ENCODE peak calls at places on chromosomes 3 and 15, in four cellular contexts. One of them, this sample, is unnamed.

GRCh38 chr3:154310840-154311239 is 13.4 kb downstream of the DHX36 start:
- DNase-seq in esophagus muscularis mucosa: no peak
- DNase-seq in left lung: no peak
- DNase-seq in hepatocyte: no peak
- DNase-seq in this sample: no peak

GRCh38 chr3:58383476-58383875 is 50.2 kb downstream of the PDHB start:
- DNase-seq in esophagus muscularis mucosa: no peak
- DNase-seq in left lung: no peak
- DNase-seq in hepatocyte: no peak
- DNase-seq in this sample: no peak

GRCh38 chr15:64800476-64800875 is 25.0 kb downstream of the PIF1 start:
- DNase-seq in esophagus muscularis mucosa: no peak
- DNase-seq in left lung: no peak
- DNase-seq in hepatocyte: no peak
- DNase-seq in this sample: no peak

GRCh38 chr3:156334841-156335545 is 214.6 kb downstream of the KCNAB1 start:
- DNase-seq in esophagus muscularis mucosa: no peak
- DNase-seq in left lung: no peak
- DNase-seq in hepatocyte: peak; percentile 55
- DNase-seq in this sample: no peak

GRCh38 chr15:44289352-44289790 is 852 bp downstream of the GOLM2 start:
- DNase-seq in esophagus muscularis mucosa: no peak
- DNase-seq in left lung: no peak
- DNase-seq in hepatocyte: peak; percentile 10
- DNase-seq in this sample: no peak

GRCh38 chr15:78264304-78265136 is at the start of gene DNAJA4:
- DNase-seq in esophagus muscularis mucosa: no peak
- DNase-seq in left lung: peak; percentile 54
- DNase-seq in hepatocyte: peak; percentile 29
- DNase-seq in this sample: peak; percentile 39

GRCh38 chr3:42118762-42119361 is 27.7 kb downstream of the TRAK1 start:
- DNase-seq in esophagus muscularis mucosa: no peak
- DNase-seq in left lung: no peak
- DNase-seq in hepatocyte: peak; percentile 75
- DNase-seq in this sample: peak; percentile 20

GRCh38 chr3:28290863-28291300 is 49.5 kb downstream of the CMC1 start:
- DNase-seq in esophagus muscularis mucosa: no peak
- DNase-seq in left lung: no peak
- DNase-seq in hepatocyte: no peak
- DNase-seq in this sample: no peak

GRCh38 chr15:67758610-67759300 is 66.6 kb upstream of the SKOR1 start:
- DNase-seq in esophagus muscularis mucosa: no peak
- DNase-seq in left lung: no peak
- DNase-seq in hepatocyte: no peak
- DNase-seq in this sample: no peak

GRCh38 chr3:183653209-183654064 is 18.0 kb downstream of the KLHL24 start:
- DNase-seq in esophagus muscularis mucosa: no peak
- DNase-seq in left lung: no peak
- DNase-seq in hepatocyte: no peak
- DNase-seq in this sample: no peak

GRCh38 chr3:172237121-172237742 is 197.9 kb downstream of the FNDC3B start:
- DNase-seq in esophagus muscularis mucosa: no peak
- DNase-seq in left lung: no peak
- DNase-seq in hepatocyte: no peak
- DNase-seq in this sample: no peak

GRCh38 chr3:114454592-114455251 is 160.9 kb downstream of the TIGIT start:
- DNase-seq in esophagus muscularis mucosa: no peak
- DNase-seq in left lung: no peak
- DNase-seq in hepatocyte: no peak
- DNase-seq in this sample: no peak

GRCh38 chr3:124557433-124558232 is 172.6 kb upstream of the UMPS start:
- DNase-seq in esophagus muscularis mucosa: no peak
- DNase-seq in left lung: no peak
- DNase-seq in hepatocyte: no peak
- DNase-seq in this sample: no peak

GRCh38 chr15:89121414-89121813 is 33.2 kb downstream of the ABHD2 start:
- DNase-seq in esophagus muscularis mucosa: no peak
- DNase-seq in left lung: no peak
- DNase-seq in hepatocyte: peak; percentile 77
- DNase-seq in this sample: no peak

GRCh38 chr15:59491062-59491461 is 53.1 kb downstream of the FAM81A start:
- DNase-seq in esophagus muscularis mucosa: no peak
- DNase-seq in left lung: no peak
- DNase-seq in hepatocyte: no peak
- DNase-seq in this sample: no peak

GRCh38 chr3:110969229-110970211 is 102.1 kb upstream of the NECTIN3 start:
- DNase-seq in esophagus muscularis mucosa: no peak
- DNase-seq in left lung: no peak
- DNase-seq in hepatocyte: peak; percentile 67
- DNase-seq in this sample: no peak

GRCh38 chr3:192851821-192852352 is 65.8 kb downstream of the MB21D2 start:
- DNase-seq in esophagus muscularis mucosa: no peak
- DNase-seq in left lung: peak; percentile 56
- DNase-seq in hepatocyte: peak; percentile 60
- DNase-seq in this sample: no peak

GRCh38 chr3:50676031-50676705 is 1.4 kb downstream of the DOCK3 start:
- DNase-seq in esophagus muscularis mucosa: no peak
- DNase-seq in left lung: no peak
- DNase-seq in hepatocyte: no peak
- DNase-seq in this sample: no peak

GRCh38 chr3:8979262-8979661 is 16.0 kb upstream of the RAD18 start:
- DNase-seq in esophagus muscularis mucosa: peak; percentile 29
- DNase-seq in left lung: no peak
- DNase-seq in hepatocyte: no peak
- DNase-seq in this sample: no peak

GRCh38 chr15:42171122-42171521 is 14.7 kb upstream of the PLA2G4F start:
- DNase-seq in esophagus muscularis mucosa: no peak
- DNase-seq in left lung: no peak
- DNase-seq in hepatocyte: no peak
- DNase-seq in this sample: no peak

GRCh38 chr3:94101860-94102259 is 39.0 kb downstream of the NSUN3 start:
- DNase-seq in esophagus muscularis mucosa: no peak
- DNase-seq in left lung: no peak
- DNase-seq in hepatocyte: no peak
- DNase-seq in this sample: no peak

GRCh38 chr3:58607816-58608215 is 30.6 kb upstream of the FAM107A start:
- DNase-seq in esophagus muscularis mucosa: no peak
- DNase-seq in left lung: no peak
- DNase-seq in hepatocyte: no peak
- DNase-seq in this sample: no peak

GRCh38 chr15:40303576-40303975 is 4.2 kb downstream of the PLCB2 start:
- DNase-seq in esophagus muscularis mucosa: no peak
- DNase-seq in left lung: peak; percentile 10
- DNase-seq in hepatocyte: no peak
- DNase-seq in this sample: no peak

GRCh38 chr3:177229791-177230190 is 32.5 kb upstream of the TBL1XR1 start:
- DNase-seq in esophagus muscularis mucosa: no peak
- DNase-seq in left lung: no peak
- DNase-seq in hepatocyte: no peak
- DNase-seq in this sample: no peak

GRCh38 chr3:23767546-23767945 is 38.2 kb upstream of the UBE2E1 start:
- DNase-seq in esophagus muscularis mucosa: no peak
- DNase-seq in left lung: no peak
- DNase-seq in hepatocyte: no peak
- DNase-seq in this sample: no peak

GRCh38 chr3:3632439-3632838 is 166.8 kb upstream of the LRRN1 start:
- DNase-seq in esophagus muscularis mucosa: no peak
- DNase-seq in left lung: no peak
- DNase-seq in hepatocyte: no peak
- DNase-seq in this sample: no peak

GRCh38 chr15:32933241-32933640 is 215.4 kb downstream of the GREM1 start:
- DNase-seq in esophagus muscularis mucosa: no peak
- DNase-seq in left lung: no peak
- DNase-seq in hepatocyte: no peak
- DNase-seq in this sample: no peak

DNA sequence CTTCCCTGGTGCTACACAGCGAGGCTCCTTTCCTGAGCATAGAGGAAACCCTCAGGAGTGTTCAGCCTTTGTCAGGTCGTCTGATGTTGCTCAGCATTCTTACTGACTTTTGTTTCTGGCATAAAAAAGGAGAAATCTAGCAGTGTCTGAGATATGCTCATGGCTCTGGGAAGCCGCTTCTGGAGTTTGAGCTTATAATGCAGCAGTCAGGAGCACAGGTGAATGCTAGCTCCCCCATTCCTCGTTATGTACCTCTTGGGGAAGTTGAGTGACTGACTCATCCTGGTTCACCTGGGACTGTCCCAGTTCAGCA is 49.2 kb upstream of the MYZAP start:
- DNase-seq in esophagus muscularis mucosa: no peak
- DNase-seq in left lung: no peak
- DNase-seq in hepatocyte: no peak
- DNase-seq in this sample: no peak
- TF ChIP-seq CTCF in esophagus muscularis mucosa: no peak
- TF ChIP-seq CTCF in left lung: no peak
- TF ChIP-seq CTCF in hepatocyte: no peak
- TF ChIP-seq CTCF in this sample: no peak

DNA sequence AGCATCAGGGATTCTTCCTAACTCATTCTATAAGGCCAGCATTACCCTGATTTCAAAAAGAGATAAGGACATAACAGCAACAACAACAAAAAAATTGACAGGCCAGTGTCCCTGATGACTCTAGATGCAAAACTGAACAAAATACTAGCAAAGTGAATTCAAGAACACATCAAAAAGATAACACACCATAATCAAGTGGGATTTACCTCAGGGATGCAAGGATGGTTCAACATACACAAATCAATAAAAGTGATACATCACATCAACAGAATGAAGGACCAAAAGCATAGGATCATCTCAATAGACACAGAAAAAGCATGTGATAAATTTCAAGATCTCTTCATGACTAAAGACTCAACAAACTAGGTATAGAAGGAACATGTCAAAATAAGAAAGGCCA is 119.6 kb downstream of the STT3B start:
- DNase-seq in esophagus muscularis mucosa: no peak
- DNase-seq in left lung: no peak
- DNase-seq in hepatocyte: no peak
- DNase-seq in this sample: no peak
- H3K9me3 ChIP-seq in esophagus muscularis mucosa: peaks cover 80% of the 10 kb centered on the region
- H3K9me3 ChIP-seq in left lung: peaks cover 84% of the 10 kb centered on the region
- H3K9me3 ChIP-seq in hepatocyte: peaks cover 54% of the 10 kb centered on the region
- H3K9me3 ChIP-seq in this sample: peaks cover 95% of the 10 kb centered on the region

GRCh38 chr3:40073310-40074007 is 236.0 kb upstream of the EIF1B start:
- DNase-seq in esophagus muscularis mucosa: peak; percentile 72
- DNase-seq in left lung: no peak
- DNase-seq in hepatocyte: peak; percentile 21
- DNase-seq in this sample: no peak

GRCh38 chr3:40070816-40071215 is 238.7 kb upstream of the EIF1B start:
- DNase-seq in esophagus muscularis mucosa: peak; percentile 78
- DNase-seq in left lung: no peak
- DNase-seq in hepatocyte: no peak
- DNase-seq in this sample: no peak

GRCh38 chr3:40068647-40069046 is 240.9 kb upstream of the EIF1B start:
- DNase-seq in esophagus muscularis mucosa: peak; percentile 70
- DNase-seq in left lung: no peak
- DNase-seq in hepatocyte: no peak
- DNase-seq in this sample: no peak

DNA sequence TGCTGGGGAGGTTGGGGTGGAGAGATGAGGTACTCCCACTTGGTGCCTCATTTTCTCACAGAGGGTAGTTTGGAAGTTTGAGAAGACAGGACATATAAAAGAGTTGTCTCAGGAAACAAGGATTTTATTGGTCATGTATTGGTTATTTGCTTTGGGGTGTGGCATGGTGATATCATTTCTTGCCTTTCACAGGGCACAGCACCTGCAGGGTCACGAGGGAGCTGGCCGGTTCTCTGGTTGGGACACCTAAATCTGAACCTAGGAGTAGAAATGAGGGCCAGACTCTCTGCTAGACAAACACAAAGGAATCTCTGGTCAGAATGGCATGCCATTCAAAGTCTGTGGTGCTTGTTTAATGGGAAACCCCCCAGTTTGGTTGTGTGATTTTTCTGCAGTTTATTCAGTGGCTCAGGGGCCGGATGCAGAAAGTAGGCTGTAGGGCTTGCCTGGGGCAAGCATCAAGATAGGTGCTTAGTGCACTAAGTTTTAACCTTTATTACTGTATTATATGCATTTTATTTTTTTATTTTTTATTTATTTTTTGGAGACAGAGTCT is 237.7 kb upstream of the EIF1B start:
- DNase-seq in esophagus muscularis mucosa: peak; percentile 70
- DNase-seq in left lung: no peak
- DNase-seq in hepatocyte: no peak
- DNase-seq in this sample: no peak
- H3K27ac ChIP-seq in esophagus muscularis mucosa: no peak overlapping the region
- H3K27ac ChIP-seq in left lung: no peak overlapping the region
- H3K27ac ChIP-seq in hepatocyte: no peak overlapping the region
- H3K27ac ChIP-seq in this sample: no peak overlapping the region

DNA sequence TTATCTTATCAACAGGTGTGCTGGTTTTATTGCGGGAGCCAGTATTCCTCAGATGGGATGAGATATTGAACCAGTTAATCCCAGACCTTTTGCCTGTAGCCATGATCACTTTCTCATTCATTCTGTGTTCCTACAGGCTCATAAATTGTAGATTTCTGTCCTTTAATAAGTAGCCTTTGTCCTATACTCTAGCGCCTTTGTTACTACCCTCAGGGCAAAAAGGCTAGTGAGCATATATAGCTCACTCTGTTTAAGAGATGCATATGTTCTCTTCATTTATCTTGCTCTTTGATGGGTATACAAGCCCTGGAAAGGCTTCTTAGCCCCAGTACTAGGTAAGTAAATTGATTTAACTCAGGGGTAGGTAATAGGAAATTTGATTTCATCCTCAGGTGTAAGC is 95.1 kb downstream of the OXSM start:
- DNase-seq in esophagus muscularis mucosa: no peak
- DNase-seq in left lung: no peak
- DNase-seq in hepatocyte: no peak
- DNase-seq in this sample: no peak
- TF ChIP-seq CTCF in esophagus muscularis mucosa: no peak
- TF ChIP-seq CTCF in left lung: no peak
- TF ChIP-seq CTCF in hepatocyte: no peak
- TF ChIP-seq CTCF in this sample: no peak

GRCh38 chr3:44557074-44557473 is 2.1 kb downstream of the ZKSCAN7 start:
- DNase-seq in esophagus muscularis mucosa: no peak
- DNase-seq in left lung: no peak
- DNase-seq in hepatocyte: no peak
- DNase-seq in this sample: no peak

GRCh38 chr3:44561076-44561475 is 6.1 kb downstream of the ZKSCAN7 start:
- DNase-seq in esophagus muscularis mucosa: no peak
- DNase-seq in left lung: no peak
- DNase-seq in hepatocyte: no peak
- DNase-seq in this sample: no peak

GRCh38 chr3:44562147-44562546 is 7.2 kb downstream of the ZKSCAN7 start:
- DNase-seq in esophagus muscularis mucosa: no peak
- DNase-seq in left lung: no peak
- DNase-seq in hepatocyte: no peak
- DNase-seq in this sample: no peak
- H3K9me3 ChIP-seq in esophagus muscularis mucosa: no peaks in the 10 kb centered on the region
- H3K9me3 ChIP-seq in left lung: peaks cover 48% of the 10 kb centered on the region
- H3K9me3 ChIP-seq in hepatocyte: no peaks in the 10 kb centered on the region
- H3K9me3 ChIP-seq in this sample: no peaks in the 10 kb centered on the region

This sample was measured in CD4-positive, alpha-beta T cell.